ENCODE peak calls at places on chromosomes 3 and 15, in seven cellular contexts. T is lung, P is mesothelial cell of epicardium, L is heart left ventricle, R is fibroblast of pulmonary artery, Z is endothelial cell, A is PC-3. O is an unnamed sample.

GRCh38 chr3:114550155-114550554 is 256.3 kb downstream of the TIGIT start:
- DNase-seq in T (no peak), Z (no peak), L (no peak), R (peak), P (no peak), A (no peak), O (no peak)

GRCh38 chr15:98715890-98716443 is 67.6 kb downstream of the IGF1R start:
- DNase-seq in Z (no peak), A (no peak), P (no peak), L (no peak), R (no peak), T (no peak), O (no peak)

GRCh38 chr15:25801586-25802284 is 61.4 kb downstream of the ATP10A start:
- DNase-seq in L (no peak), A (no peak), R (no peak), T (no peak), Z (no peak), P (no peak), O (no peak)

GRCh38 chr3:32380097-32380496 is 11.6 kb upstream of the CMTM7 start:
- DNase-seq in L (no peak), R (no peak), P (no peak), A (no peak), T (no peak), Z (no peak), O (no peak)

GRCh38 chr3:176789281-176789705 is 408.0 kb downstream of the TBL1XR1 start:
- DNase-seq in L (no peak), Z (no peak), R (no peak), T (no peak), P (no peak), A (peak), O (no peak)

GRCh38 chr3:45906681-45907220 is 20.4 kb downstream of the CCR9 start:
- DNase-seq in Z (peak), R (peak), A (peak), L (no peak), T (no peak), P (no peak), O (no peak)

GRCh38 chr3:54999801-55000200 is 71.9 kb upstream of the LRTM1 start:
- DNase-seq in T (no peak), A (no peak), Z (no peak), L (no peak), P (no peak), R (peak), O (no peak)

GRCh38 chr3:110027446-110027845 is 690.1 kb upstream of the DPPA4 start:
- DNase-seq in Z (no peak), L (no peak), P (no peak), T (no peak), R (peak), A (peak), O (no peak)

GRCh38 chr3:46700772-46701171 is 420 bp upstream of the TMIE start:
- DNase-seq in T (no peak), A (no peak), R (no peak), P (no peak), Z (no peak), L (peak), O (no peak)

GRCh38 chr3:122563717-122564025 is 429 bp downstream of the PARP9 start:
- DNase-seq in R (peak), T (peak), A (no peak), L (no peak), Z (no peak), P (no peak), O (no peak)

GRCh38 chr15:92623435-92623834 is 32.1 kb downstream of the FAM174B start:
- DNase-seq in R (no peak), P (no peak), Z (no peak), T (no peak), L (no peak), A (no peak), O (no peak)

GRCh38 chr3:109033000-109033660 is 79.5 kb upstream of the GUCA1C start:
- DNase-seq in R (no peak), P (no peak), Z (no peak), L (no peak), A (no peak), T (no peak), O (no peak)

DNA sequence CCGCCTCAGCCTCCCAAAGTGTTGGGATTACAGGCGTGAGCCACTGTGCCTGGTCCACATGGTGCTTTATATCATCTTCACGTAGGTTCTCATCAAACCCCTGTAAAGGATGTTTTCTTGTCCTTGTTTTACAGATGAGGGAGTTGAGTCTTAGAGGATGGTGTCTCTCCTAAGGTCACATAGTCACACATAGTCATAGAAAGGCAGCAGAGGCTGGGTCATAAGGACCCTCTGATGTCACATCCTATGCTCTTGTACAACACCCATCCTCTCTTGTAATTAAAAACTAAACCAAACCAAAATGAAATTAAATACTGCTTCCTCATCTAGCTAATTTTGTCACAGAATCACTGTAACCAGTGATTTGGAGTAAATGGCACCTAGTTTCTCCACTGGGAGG is 21.9 kb upstream of the ATP1B3 start:
- DNase-seq in P (no peak), Z (no peak), R (no peak), T (no peak), L (no peak), A (no peak), O (no peak)
- TF ChIP-seq CTCF in P (no peak), Z (no peak), R (no peak), T (no peak), L (no peak), A (no peak), O (no peak)

GRCh38 chr3:21170964-21171363 is 580.0 kb downstream of the ZNF385D start:
- DNase-seq in A (peak), L (no peak), P (no peak), T (no peak), Z (peak), R (peak), O (peak)
- TF ChIP-seq CTCF in A (peak), L (no peak), P (peak), T (no peak), Z (peak), R (peak), O (peak)

GRCh38 chr15:89321521-89322410 is 12.9 kb downstream of the POLG start:
- DNase-seq in T (no peak), L (peak), R (no peak), Z (no peak), P (no peak), A (no peak), O (no peak)
- TF ChIP-seq CTCF in T (no peak), L (no peak), R (no peak), Z (no peak), P (no peak), A (peak), O (peak)

GRCh38 chr15:48393650-48394049 is 62.4 kb downstream of the DUT start:
- DNase-seq in R (peak), P (no peak), Z (no peak), T (no peak), L (peak), A (no peak), O (no peak)
- TF ChIP-seq CTCF in R (no peak), P (no peak), Z (no peak), T (no peak), L (no peak), A (no peak), O (no peak)

GRCh38 chr3:24494616-24495333 is at the start of gene THRB:
- DNase-seq in A (peak), T (peak), Z (peak), P (peak), R (peak), L (peak), O (peak)

GRCh38 chr3:24492971-24493551 is 1.6 kb downstream of the THRB start:
- DNase-seq in R (no peak), A (peak), L (no peak), P (no peak), Z (no peak), T (no peak), O (no peak)

GRCh38 chr3:24496529-24497482 is 2.2 kb upstream of the THRB start:
- DNase-seq in A (peak), T (peak), P (peak), R (peak), Z (peak), L (peak), O (peak)

GRCh38 chr3:24495334-24495994 is 814 bp upstream of the THRB start:
- DNase-seq in A (peak), R (no peak), P (peak), T (peak), L (peak), Z (peak), O (peak)

DNA sequence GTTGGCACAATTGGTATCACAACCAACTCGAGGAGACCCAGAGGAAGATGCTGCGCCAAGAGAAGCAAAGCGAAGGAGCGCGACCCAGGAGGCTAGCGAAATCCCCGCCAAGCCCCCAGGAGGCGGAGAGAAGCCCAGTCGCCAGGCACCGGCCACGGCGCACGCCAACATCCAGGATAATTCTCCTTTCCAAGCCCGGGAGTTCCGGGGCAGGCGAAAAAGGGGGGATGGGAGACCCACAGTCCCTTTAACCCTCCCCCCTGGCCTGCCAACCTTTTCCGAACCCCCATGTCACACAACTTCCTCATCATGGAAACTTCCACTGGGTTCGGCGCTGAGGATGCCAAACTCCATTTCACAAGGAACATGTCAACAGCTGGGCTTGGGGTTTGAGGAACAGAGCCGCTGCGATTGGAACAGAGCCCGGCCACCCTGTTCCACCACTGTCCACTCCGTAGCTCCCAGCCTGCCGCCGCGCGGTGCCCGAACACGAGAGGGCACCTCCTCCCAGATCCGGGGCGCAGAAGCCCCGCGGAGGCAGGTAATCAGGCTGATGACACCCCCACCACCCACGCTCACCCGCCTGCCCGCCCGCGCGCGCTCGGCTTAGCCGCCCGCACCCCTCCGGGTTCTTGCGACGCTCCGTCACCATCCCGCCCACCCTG is 567 bp downstream of the THRB start:
- DNase-seq in R (peak), L (peak), Z (peak), P (peak), A (peak), T (peak), O (peak)
- TF ChIP-seq CTCF in R (no peak), L (no peak), Z (no peak), P (no peak), A (peak), T (no peak), O (no peak)